ENCODE peak calls at places on chromosomes 12 and 14, in six cellular contexts. X, A, W, I, E and T are unnamed samples.

GRCh38 chr14:99818503-99819036 is 25.4 kb downstream of the EML1 start:
- DNase-seq in X (no peak), A (no peak), W (peak), I (no peak), E (no peak), T (no peak)

GRCh38 chr12:31482816-31483215 is 108.1 kb downstream of the DENND5B start:
- DNase-seq in X (peak), A (no peak), W (peak), I (no peak), E (peak), T (no peak)

GRCh38 chr12:47828967-47829482 is 9.3 kb upstream of the HDAC7 start:
- DNase-seq in X (no peak), A (no peak), W (peak), I (no peak), E (peak), T (no peak)

GRCh38 chr12:42791399-42791798 is 201.9 kb upstream of the PRICKLE1 start:
- DNase-seq in X (no peak), A (no peak), W (no peak), I (no peak), E (no peak), T (no peak)

GRCh38 chr14:105281354-105282097 is 19.3 kb downstream of the BRF1 start:
- DNase-seq in X (peak), A (peak), W (peak), I (no peak), E (peak), T (no peak)

GRCh38 chr12:25052191-25053020 is 103.5 kb upstream of the BCAT1 start:
- DNase-seq in X (no peak), A (no peak), W (no peak), I (no peak), E (no peak), T (no peak)

GRCh38 chr12:15122349-15122748 is 98.9 kb downstream of the RERG start:
- DNase-seq in X (no peak), A (no peak), W (no peak), I (no peak), E (no peak), T (no peak)

GRCh38 chr12:12518919-12519318 is 43.7 kb downstream of the DUSP16 start:
- DNase-seq in X (no peak), A (no peak), W (peak), I (no peak), E (no peak), T (no peak)

GRCh38 chr12:96886998-96887677 is 19.9 kb upstream of the NEDD1 start:
- DNase-seq in X (no peak), A (peak), W (no peak), I (no peak), E (no peak), T (no peak)

GRCh38 chr12:93484315-93484981 is 17.1 kb downstream of the MRPL42 start:
- DNase-seq in X (no peak), A (no peak), W (peak), I (no peak), E (no peak), T (peak)

GRCh38 chr14:61184117-61184516 is 97.0 kb downstream of the TMEM30B start:
- DNase-seq in X (peak), A (no peak), W (peak), I (no peak), E (no peak), T (no peak)

GRCh38 chr14:36659822-36660735 is 1.6 kb upstream of the PAX9 start:
- DNase-seq in X (no peak), A (no peak), W (no peak), I (no peak), E (no peak), T (no peak)

GRCh38 chr12:106753526-106753925 is 21.0 kb upstream of the RIC8B start:
- DNase-seq in X (no peak), A (no peak), W (no peak), I (peak), E (no peak), T (no peak)

GRCh38 chr12:62882140-62882539 is 52.8 kb downstream of the PPM1H start:
- DNase-seq in X (no peak), A (no peak), W (no peak), I (no peak), E (no peak), T (no peak)

GRCh38 chr14:73047808-73048207 is 10.5 kb upstream of the RBM25 start:
- DNase-seq in X (no peak), A (no peak), W (no peak), I (no peak), E (no peak), T (no peak)

GRCh38 chr14:38420045-38420444 is 164.2 kb upstream of the CLEC14A start:
- DNase-seq in X (no peak), A (no peak), W (peak), I (no peak), E (no peak), T (no peak)

GRCh38 chr12:104171785-104172563 is 34.0 kb upstream of the NFYB start:
- DNase-seq in X (no peak), A (no peak), W (no peak), I (no peak), E (no peak), T (no peak)

GRCh38 chr12:13142747-13143146 is 39.3 kb upstream of the GSG1 start:
- DNase-seq in X (no peak), A (no peak), W (no peak), I (no peak), E (no peak), T (no peak)

GRCh38 chr12:121579190-121579791 is 1.5 kb downstream of the KDM2B start:
- DNase-seq in X (no peak), A (no peak), W (peak), I (peak), E (no peak), T (no peak)

GRCh38 chr14:54652188-54652889 is 85.4 kb downstream of the SAMD4A start:
- DNase-seq in X (peak), A (no peak), W (peak), I (no peak), E (peak), T (no peak)

GRCh38 chr12:109291531-109292341 is 17.3 kb downstream of the FOXN4 start:
- DNase-seq in X (no peak), A (peak), W (peak), I (peak), E (no peak), T (no peak)

GRCh38 chr14:85409496-85410210 is 120.3 kb upstream of the FLRT2 start:
- DNase-seq in X (no peak), A (no peak), W (no peak), I (no peak), E (no peak), T (peak)

GRCh38 chr12:109878247-109878625 is 2.1 kb downstream of the GLTP start:
- DNase-seq in X (no peak), A (no peak), W (no peak), I (no peak), E (no peak), T (no peak)

GRCh38 chr12:79452906-79453305 is 237.9 kb downstream of the PAWR start:
- DNase-seq in X (no peak), A (no peak), W (no peak), I (no peak), E (no peak), T (no peak)

GRCh38 chr12:119843100-119843499 is 34.0 kb downstream of the CIT start:
- DNase-seq in X (no peak), A (no peak), W (peak), I (no peak), E (peak), T (peak)

GRCh38 chr14:74038015-74038859 is 19.1 kb downstream of the BBOF1 start:
- DNase-seq in X (peak), A (no peak), W (peak), I (peak), E (peak), T (no peak)

GRCh38 chr14:65019944-65020566 is 33.4 kb downstream of the FNTB start:
- DNase-seq in X (peak), A (peak), W (peak), I (no peak), E (peak), T (peak)